ENCODE peak calls at places on chromosomes 6 and 20, in eight cellular contexts. B is adrenal gland, A is astrocyte of the spinal cord, J is keratinocyte, P is WTC11, T is heart right ventricle, R is body of pancreas, K is foreskin fibroblast. N is an unnamed sample.

GRCh38 chr20:57838670-57839142 is 128.9 kb upstream of the PMEPA1 start:
- DNase-seq in A (peak), P (no peak), J (no peak), B (no peak), T (no peak), K (no peak), R (no peak), N (no peak)

GRCh38 chr6:111848262-111848661 is 25.0 kb downstream of the FYN start:
- DNase-seq in B (no peak), J (no peak), R (no peak), T (no peak), A (no peak), P (no peak), K (no peak), N (no peak)

GRCh38 chr6:25637946-25638345 is 14.1 kb upstream of the SCGN start:
- DNase-seq in P (peak), B (no peak), J (no peak), R (peak), K (no peak), T (no peak), A (no peak), N (no peak)

GRCh38 chr20:44600301-44600700 is 17.9 kb downstream of the PKIG start:
- DNase-seq in B (no peak), T (no peak), R (no peak), K (no peak), J (no peak), P (no peak), A (no peak), N (no peak)

GRCh38 chr20:38975539-38976120 is 13.5 kb downstream of the DHX35 start:
- DNase-seq in A (peak), B (no peak), T (no peak), R (no peak), P (no peak), K (no peak), J (no peak), N (no peak)

GRCh38 chr6:46098678-46099077 is 31.1 kb upstream of the ENPP4 start:
- DNase-seq in J (no peak), T (peak), A (no peak), K (no peak), P (no peak), R (peak), B (peak), N (no peak)

GRCh38 chr6:95231416-95231815 is 345.9 kb upstream of the MANEA start:
- DNase-seq in R (no peak), A (no peak), K (no peak), P (no peak), B (no peak), T (no peak), J (no peak), N (no peak)

GRCh38 chr6:97850458-97851218 is 567.6 kb upstream of the MMS22L start:
- DNase-seq in T (no peak), B (no peak), K (peak), R (no peak), A (peak), P (no peak), J (no peak), N (no peak)

GRCh38 chr20:47417245-47418060 is 61.0 kb upstream of the ZMYND8 start:
- DNase-seq in R (no peak), P (no peak), K (no peak), J (no peak), A (no peak), B (no peak), T (no peak), N (no peak)

GRCh38 chr20:1809611-1810510 is 85.3 kb upstream of the SIRPA start:
- DNase-seq in R (no peak), B (no peak), A (peak), P (no peak), T (no peak), J (peak), K (peak), N (no peak)

GRCh38 chr6:144383336-144383735 is 98.2 kb downstream of the UTRN start:
- DNase-seq in P (no peak), J (no peak), R (no peak), B (no peak), A (no peak), K (no peak), T (no peak), N (no peak)

GRCh38 chr6:125197795-125198269 is 44.3 kb downstream of the TPD52L1 start:
- DNase-seq in B (peak), T (peak), R (peak), K (peak), J (no peak), P (no peak), A (peak), N (no peak)

GRCh38 chr6:48474764-48475674 is 364.0 kb upstream of the PTCHD4 start:
- DNase-seq in P (no peak), K (no peak), T (no peak), B (no peak), J (peak), R (no peak), A (peak), N (no peak)

GRCh38 chr20:36238760-36239159 is 2.5 kb downstream of the AAR2 start:
- DNase-seq in J (no peak), B (no peak), T (no peak), R (no peak), A (no peak), K (no peak), P (no peak), N (no peak)

GRCh38 chr6:137823826-137824501 is 43.1 kb upstream of the TNFAIP3 start:
- DNase-seq in P (no peak), R (peak), K (peak), B (no peak), T (peak), A (peak), J (no peak), N (peak)

GRCh38 chr6:163098827-163099469 is 315.6 kb upstream of the QKI start:
- DNase-seq in B (peak), J (no peak), R (no peak), T (no peak), P (no peak), K (no peak), A (peak), N (no peak)

GRCh38 chr6:52513464-52513863 is 63.4 kb downstream of the TRAM2 start:
- DNase-seq in K (no peak), R (no peak), J (no peak), A (no peak), B (no peak), T (no peak), P (no peak), N (no peak)

GRCh38 chr6:22838346-22838745 is 269.0 kb downstream of the HDGFL1 start:
- DNase-seq in P (no peak), A (peak), K (no peak), J (no peak), B (no peak), T (no peak), R (no peak), N (no peak)

GRCh38 chr20:560680-561079 is 17.1 kb upstream of the CSNK2A1 start:
- DNase-seq in J (no peak), A (no peak), R (no peak), K (no peak), T (no peak), P (no peak), B (no peak), N (no peak)
- TF ChIP-seq CTCF in J (no peak), A (no peak), R (no peak), K (no peak), T (no peak), P (no peak), B (no peak), N (no peak)

DNA sequence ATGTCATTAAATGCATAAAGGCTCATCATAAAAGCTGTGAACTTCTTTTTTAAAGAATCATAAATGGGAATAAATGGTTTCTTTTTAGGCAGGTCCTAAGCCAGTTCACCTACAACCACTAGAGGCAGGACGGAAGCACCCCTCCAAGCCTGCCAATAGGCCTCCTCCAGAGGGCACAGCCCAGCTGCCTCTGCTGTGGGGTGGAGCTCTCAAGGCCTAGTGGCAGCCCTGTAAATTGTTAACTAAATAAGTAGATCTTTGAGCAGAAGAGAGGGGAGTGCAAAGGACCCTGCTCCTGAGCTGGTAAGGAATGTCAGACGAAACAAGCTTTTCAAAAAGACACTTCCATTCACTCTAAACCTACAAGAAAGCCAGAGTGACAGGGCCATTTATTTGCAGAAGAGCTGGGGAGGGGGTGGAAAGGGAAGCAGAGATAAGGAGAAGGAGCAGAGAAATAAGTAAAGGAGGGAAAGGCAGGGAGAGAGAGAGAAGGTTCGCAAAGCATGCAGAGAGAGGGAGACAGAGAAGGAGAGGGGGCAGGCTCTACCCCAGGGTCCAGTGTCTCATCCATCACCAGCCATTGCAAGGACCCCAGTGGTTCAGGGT is 18.0 kb upstream of the MAFB start:
- DNase-seq in K (no peak), R (no peak), P (peak), A (no peak), B (no peak), J (no peak), T (no peak), N (no peak)
- TF ChIP-seq CTCF in K (no peak), R (peak), P (no peak), A (no peak), B (no peak), J (peak), T (no peak), N (peak)

DNA sequence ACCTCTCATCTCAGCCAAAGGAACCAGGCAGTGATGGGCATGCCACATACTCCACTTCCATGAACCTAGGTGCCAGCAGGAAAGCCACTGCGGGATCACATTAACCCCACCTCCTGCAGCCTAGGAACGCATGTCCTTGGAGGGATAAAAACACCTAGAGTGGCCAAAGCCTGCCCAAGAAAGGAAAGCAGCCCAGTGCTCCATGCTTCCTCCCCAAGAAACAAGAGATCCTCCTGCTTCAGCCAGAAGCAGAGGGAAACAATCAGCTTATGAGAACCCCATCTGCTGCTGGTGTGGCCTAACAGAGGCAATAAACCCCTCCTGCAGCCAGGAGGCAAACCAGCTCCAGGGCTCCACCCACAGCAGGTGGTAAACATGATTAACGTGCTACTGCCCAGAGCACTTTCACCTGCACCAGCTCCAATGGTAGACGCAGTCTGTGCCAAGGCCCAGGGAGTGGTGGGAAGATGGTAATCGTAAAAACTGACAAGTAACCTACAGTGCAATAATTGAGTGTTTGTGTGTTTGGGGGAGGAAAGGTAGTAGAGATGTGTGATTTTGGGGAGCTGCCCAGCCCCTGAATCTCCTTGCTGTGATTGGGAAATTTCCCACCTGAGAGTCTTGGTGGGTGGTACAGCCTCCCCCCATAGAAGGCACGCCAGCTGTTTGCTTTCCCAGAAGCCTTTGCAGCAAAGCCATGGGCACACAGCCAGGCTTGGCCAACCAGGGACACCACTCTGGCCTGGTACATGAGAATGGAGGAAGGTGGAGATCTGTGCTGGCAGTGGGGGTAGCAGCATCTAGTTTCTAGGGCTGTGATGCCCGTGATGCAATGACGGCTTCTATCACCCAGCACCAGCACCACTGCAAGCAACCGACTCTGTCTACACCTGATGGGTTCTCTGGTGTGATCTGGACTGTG is 50.6 kb upstream of the TBC1D7 start:
- DNase-seq in J (no peak), T (no peak), B (no peak), R (peak), A (no peak), P (peak), K (no peak), N (no peak)
- TF ChIP-seq CTCF in J (peak), T (no peak), B (no peak), R (peak), A (no peak), P (no peak), K (no peak), N (no peak)

DNA sequence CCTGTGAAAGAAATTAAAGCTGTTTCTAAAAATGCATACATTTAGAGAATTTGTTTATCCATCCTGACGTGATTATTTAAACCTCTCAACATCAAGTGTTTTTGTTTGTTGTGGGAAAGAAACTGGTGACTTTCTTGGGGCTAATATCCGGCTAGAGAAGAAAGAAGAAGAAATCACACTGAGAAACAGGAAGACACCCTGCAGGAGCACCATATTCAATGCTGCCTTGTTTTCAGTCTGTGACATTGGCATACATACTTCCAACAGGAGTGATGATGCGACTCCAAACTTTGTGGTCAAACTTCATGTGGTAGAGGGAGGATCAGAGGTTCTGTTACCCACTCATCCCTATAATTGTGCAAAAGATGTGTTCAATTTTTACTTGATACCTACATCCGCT is 997.6 kb upstream of the CITED2 start:
- DNase-seq in T (no peak), J (no peak), A (no peak), B (no peak), K (no peak), R (no peak), P (no peak), N (no peak)
- TF ChIP-seq CTCF in T (no peak), J (no peak), A (no peak), B (no peak), K (no peak), R (no peak), P (no peak), N (no peak)

GRCh38 chr6:81735756-81736380 is 16.6 kb downstream of the TENT5A start:
- DNase-seq in A (no peak), P (no peak), B (no peak), R (no peak), J (no peak), T (no peak), K (no peak), N (no peak)

GRCh38 chr6:81734081-81734480 is 18.4 kb downstream of the TENT5A start:
- DNase-seq in A (no peak), T (no peak), B (no peak), J (no peak), R (no peak), P (no peak), K (no peak), N (no peak)

GRCh38 chr6:81727876-81728517 is 24.5 kb downstream of the TENT5A start:
- DNase-seq in P (no peak), T (no peak), K (no peak), J (no peak), B (no peak), R (peak), A (no peak), N (no peak)

GRCh38 chr6:81734500-81735140 is 17.9 kb downstream of the TENT5A start:
- DNase-seq in J (no peak), P (no peak), T (no peak), B (no peak), R (no peak), A (no peak), K (no peak), N (no peak)

GRCh38 chr6:81731814-81732213 is 20.7 kb downstream of the TENT5A start:
- DNase-seq in R (no peak), T (no peak), P (no peak), K (no peak), A (peak), J (no peak), B (no peak), N (no peak)
- TF ChIP-seq CTCF in R (no peak), T (no peak), P (no peak), K (no peak), A (no peak), J (no peak), B (no peak), N (no peak)

DNA sequence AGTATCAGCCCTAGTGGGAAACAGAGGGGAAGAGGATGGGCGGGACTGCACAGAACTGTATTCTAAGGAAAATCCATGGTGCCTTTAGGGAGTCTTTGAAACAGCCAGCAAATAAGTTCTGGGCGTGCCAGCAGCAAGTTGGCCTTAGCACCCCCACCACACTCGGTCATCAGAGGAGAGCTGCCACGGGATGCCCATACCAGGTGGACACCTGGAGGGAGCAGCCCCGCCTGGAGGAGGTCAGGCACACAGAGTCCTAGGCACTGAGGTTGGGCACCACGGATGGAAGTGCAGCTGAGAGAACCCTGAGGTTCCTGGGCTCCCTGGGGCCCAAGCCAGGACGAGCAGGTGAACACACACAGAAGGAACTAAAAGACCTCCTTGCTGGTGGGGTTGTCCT is 180.8 kb upstream of the PROKR2 start:
- DNase-seq in P (no peak), B (no peak), R (no peak), T (no peak), J (no peak), A (no peak), K (no peak), N (no peak)
- TF ChIP-seq CTCF in P (no peak), B (no peak), R (no peak), T (no peak), J (no peak), A (no peak), K (no peak), N (no peak)

GRCh38 chr6:78436335-78436734 is 431.0 kb upstream of the IRAK1BP1 start:
- DNase-seq in B (no peak), J (no peak), K (peak), T (no peak), R (no peak), P (no peak), A (peak), N (no peak)
- TF ChIP-seq CTCF in B (no peak), J (peak), K (peak), T (no peak), R (no peak), P (no peak), A (peak), N (peak)

GRCh38 chr6:75236630-75237029 is 7.0 kb downstream of the COX7A2 start:
- DNase-seq in K (no peak), B (no peak), A (no peak), R (no peak), J (no peak), P (no peak), T (no peak), N (no peak)

GRCh38 chr6:75234126-75234865 is 9.3 kb downstream of the COX7A2 start:
- DNase-seq in T (no peak), K (no peak), B (no peak), A (no peak), R (no peak), P (no peak), J (no peak), N (no peak)

GRCh38 chr6:75230484-75231325 is 12.9 kb downstream of the COX7A2 start:
- DNase-seq in A (peak), R (peak), P (peak), J (peak), B (no peak), T (peak), K (no peak), N (peak)

GRCh38 chr6:75233097-75233615 is 10.4 kb downstream of the COX7A2 start:
- DNase-seq in K (no peak), A (no peak), R (no peak), B (no peak), P (no peak), J (no peak), T (no peak), N (no peak)

GRCh38 chr6:75235271-75235670 is 8.3 kb downstream of the COX7A2 start:
- DNase-seq in K (no peak), B (no peak), P (no peak), T (no peak), R (no peak), A (no peak), J (no peak), N (no peak)
- TF ChIP-seq CTCF in K (no peak), B (no peak), P (no peak), T (no peak), R (no peak), A (no peak), J (no peak), N (no peak)

GRCh38 chr20:18058661-18059467 is 1.1 kb upstream of the OVOL2 start:
- DNase-seq in K (no peak), T (no peak), R (peak), P (peak), A (no peak), B (no peak), J (no peak), N (peak)
- TF ChIP-seq CTCF in K (no peak), T (no peak), R (no peak), P (no peak), A (no peak), B (no peak), J (no peak), N (peak)

GRCh38 chr6:168892031-168892430 is 361.6 kb downstream of the THBS2 start:
- DNase-seq in B (no peak), P (no peak), R (no peak), T (no peak), J (no peak), A (no peak), K (no peak), N (no peak)
- TF ChIP-seq CTCF in B (no peak), P (no peak), R (no peak), T (no peak), J (peak), A (no peak), K (no peak), N (no peak)